ENCODE peak calls at places on chromosome 4, in four cellular contexts. F is activated naive CD8-positive, alpha-beta T cell treated with anti-CD3 and anti-CD28 coated beads, Interleukin-2, amount 10 ng/mL, durations not matched to agents 7 days and 5 days; A is stimulated activated CD4-positive, alpha-beta T cell treated with anti-CD3 and anti-CD28 coated beads, TNF-alpha, amount 100 ng/mL, for 48 hours; L is T follicular helper cell. O is an unnamed sample.
A peak's percentile ranks its signal among the peaks of the same experiment; 100 is the strongest.

GRCh38 chr4:58465031-58465430 is 1354.8 kb upstream of the IGFBP7 start:
- DNase-seq in L (no peak), A (no peak), F (no peak), O (no peak)

GRCh38 chr4:54227261-54228063 is 1.6 kb upstream of the PDGFRA start:
- DNase-seq in F (no peak), L (no peak), A (no peak), O (no peak)

GRCh38 chr4:4677825-4678522 is 136.1 kb upstream of the STX18 start:
- DNase-seq in L (no peak), A (no peak), F (no peak), O (no peak)

GRCh38 chr4:65340382-65341109 is 329.7 kb downstream of the EPHA5 start:
- DNase-seq in F (no peak), A (no peak), L (no peak), O (no peak)

GRCh38 chr4:89316931-89317366 is 9.3 kb upstream of the GPRIN3 start:
- DNase-seq in F (no peak), L (no peak), A (no peak), O (no peak)

GRCh38 chr4:129248621-129249020 is 152.7 kb downstream of the C4orf33 start:
- DNase-seq in L (no peak), A (no peak), F (no peak), O (no peak)

GRCh38 chr4:122764071-122764807 is 31.7 kb downstream of the BBS12 start:
- DNase-seq in A (no peak), F (no peak), L (no peak), O (no peak)

GRCh38 chr4:16267639-16268038 is 41.4 kb upstream of the TAPT1 start:
- DNase-seq in A (no peak), F (no peak), L (no peak), O (no peak)

GRCh38 chr4:40193018-40193571 is 3.7 kb upstream of the RHOH start:
- DNase-seq in A (no peak), L (no peak), F (peak; percentile 65), O (no peak)